ENCODE peak calls at places on chromosomes 2 and 18, in six cellular contexts. N is GM12878, D is HepG2, I is GM12891, E is K562, C is H1. R is an unnamed sample.

GRCh38 chr2:59857109-59857508 is 696.3 kb downstream of the BCL11A start:
- DNase-seq in N (no peak), I (no peak), D (no peak), E (no peak), C (no peak), R (no peak)

GRCh38 chr18:31447530-31448191 is at the start of gene DSG3:
- DNase-seq in E (peak; percentile 19), N (no peak), C (no peak), I (no peak), D (no peak), R (no peak)

GRCh38 chr2:213152888-213153287 is 1.5 kb upstream of the IKZF2 start:
- DNase-seq in C (no peak), N (no peak), I (no peak), E (no peak), D (no peak), R (no peak)

GRCh38 chr2:169221745-169222369 is 140.5 kb downstream of the LRP2 start:
- DNase-seq in N (no peak), C (no peak), I (no peak), E (peak; percentile 71), D (no peak), R (no peak)

GRCh38 chr18:68607852-68608251 is 107.1 kb downstream of the TMX3 start:
- DNase-seq in E (no peak), N (no peak), C (no peak), I (no peak), D (no peak), R (no peak)

GRCh38 chr2:12950957-12951656 is 234.4 kb downstream of the TRIB2 start:
- DNase-seq in C (no peak), E (no peak), I (no peak), D (no peak), N (no peak), R (no peak)

GRCh38 chr18:62790836-62791772 is 75.8 kb downstream of the PHLPP1 start:
- DNase-seq in I (no peak), N (no peak), E (no peak), D (no peak), C (no peak), R (no peak)

GRCh38 chr2:46351388-46352141 is 54.4 kb downstream of the EPAS1 start:
- DNase-seq in D (no peak), N (no peak), E (no peak), C (no peak), I (no peak), R (no peak)

GRCh38 chr2:208906330-208906729 is 499.7 kb downstream of the PTH2R start:
- DNase-seq in N (no peak), D (no peak), I (no peak), C (peak; percentile 44), E (no peak), R (no peak)

GRCh38 chr2:232444409-232445148 is 11.4 kb upstream of the ALPI start:
- DNase-seq in E (peak; percentile 59), C (peak; percentile 44), N (no peak), I (peak; percentile 57), D (peak; percentile 56), R (peak; percentile 68)

GRCh38 chr2:96510931-96511595 is 5.9 kb upstream of the NEURL3 start:
- DNase-seq in N (no peak), D (no peak), I (no peak), E (no peak), C (no peak), R (no peak)

GRCh38 chr18:71116535-71116934 is 827.7 kb downstream of the SOCS6 start:
- DNase-seq in N (no peak), I (no peak), D (no peak), E (no peak), C (no peak), R (no peak)

GRCh38 chr2:208407667-208408066 is 1.1 kb downstream of the PTH2R start:
- DNase-seq in I (no peak), E (peak; percentile 34), C (no peak), N (no peak), D (peak; percentile 3), R (no peak)

GRCh38 chr2:217920879-217921603 is 81.8 kb downstream of the TNS1 start:
- DNase-seq in E (no peak), D (no peak), I (no peak), C (no peak), N (no peak), R (no peak)

GRCh38 chr18:2417861-2418610 is 153.3 kb downstream of the METTL4 start:
- DNase-seq in I (no peak), E (no peak), D (no peak), C (no peak), N (no peak), R (no peak)

GRCh38 chr2:8682719-8683667 is 1.1 kb downstream of the ID2 start:
- DNase-seq in N (no peak), E (peak; percentile 48), C (no peak), D (peak; percentile 72), I (no peak), R (no peak)

GRCh38 chr2:70991142-70991541 is 3.5 kb downstream of the TEX261 start:
- DNase-seq in D (no peak), C (no peak), N (no peak), I (no peak), E (no peak), R (no peak)

GRCh38 chr2:189254268-189254883 is 74.8 kb upstream of the COL5A2 start:
- DNase-seq in D (no peak), N (no peak), E (no peak), C (no peak), I (no peak), R (no peak)

GRCh38 chr2:231530099-231531085 is at the start of gene NMUR1:
- DNase-seq in N (no peak), D (no peak), E (peak; percentile 76), I (peak; percentile 80), C (no peak), R (peak; percentile 82)

DNA sequence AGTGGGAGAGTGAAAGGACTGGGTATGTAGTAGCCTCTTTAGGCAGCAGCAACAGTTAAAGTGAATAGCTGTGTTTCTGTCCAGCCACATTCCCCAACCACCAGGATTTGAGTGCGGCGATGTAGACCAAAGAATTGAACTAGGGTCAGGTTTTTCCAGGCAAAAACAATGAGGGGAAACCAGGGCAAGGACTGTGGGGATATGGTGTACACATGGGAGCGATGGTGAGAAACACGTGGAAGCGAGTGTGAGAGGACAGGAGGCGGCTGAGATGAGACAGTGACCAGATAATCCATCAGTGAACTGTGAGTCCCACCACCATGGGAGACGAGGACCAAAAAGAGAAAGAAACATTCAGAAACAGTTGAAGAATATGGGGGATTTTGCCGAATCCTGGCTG is 409.5 kb downstream of the TSN start:
- DNase-seq in D (no peak), N (no peak), I (no peak), C (no peak), E (no peak), R (no peak)
- TF ChIP-seq POLR2AphosphoS5 in D (no peak), N (no peak), I (no peak), C (no peak), E (no peak), R (no peak)

GRCh38 chr2:54454922-54455583 is 1.1 kb upstream of the SPTBN1 start:
- DNase-seq in E (no peak), I (no peak), C (no peak), D (peak; percentile 48), N (no peak), R (no peak)
- TF ChIP-seq POLR2A in E (no peak), I (no peak), C (no peak), D (peak; percentile 48), N (no peak), R (no peak)

GRCh38 chr2:172461591-172462392 is 34.4 kb downstream of the ITGA6 start:
- DNase-seq in C (peak; percentile 46), D (peak; percentile 44), E (peak; percentile 70), N (no peak), I (peak; percentile 23), R (peak; percentile 35)
- TF ChIP-seq TAF1 in C (no peak), D (no peak), E (no peak), N (no peak), I (no peak), R (no peak)

GRCh38 chr2:25251461-25252273 is 83.3 kb upstream of the POMC start:
- DNase-seq in E (peak; percentile 65), C (no peak), I (peak; percentile 89), N (no peak), D (peak; percentile 91), R (peak; percentile 83)
- TF ChIP-seq POLR2AphosphoS5 in E (no peak), C (peak; percentile 54), I (no peak), N (no peak), D (peak; percentile 73), R (no peak)

GRCh38 chr18:79733135-79733609 is 53.6 kb downstream of the CTDP1 start:
- DNase-seq in N (no peak), D (no peak), C (no peak), I (no peak), E (no peak), R (no peak)

GRCh38 chr18:79735071-79735980 is 55.7 kb downstream of the CTDP1 start:
- DNase-seq in N (no peak), C (no peak), I (no peak), E (no peak), D (no peak), R (no peak)

GRCh38 chr18:79736230-79736629 is 56.6 kb downstream of the CTDP1 start:
- DNase-seq in E (no peak), I (no peak), D (no peak), N (no peak), C (no peak), R (no peak)

GRCh38 chr18:79732721-79733025 is 53.1 kb downstream of the CTDP1 start:
- DNase-seq in I (no peak), E (no peak), D (no peak), N (no peak), C (no peak), R (no peak)

DNA sequence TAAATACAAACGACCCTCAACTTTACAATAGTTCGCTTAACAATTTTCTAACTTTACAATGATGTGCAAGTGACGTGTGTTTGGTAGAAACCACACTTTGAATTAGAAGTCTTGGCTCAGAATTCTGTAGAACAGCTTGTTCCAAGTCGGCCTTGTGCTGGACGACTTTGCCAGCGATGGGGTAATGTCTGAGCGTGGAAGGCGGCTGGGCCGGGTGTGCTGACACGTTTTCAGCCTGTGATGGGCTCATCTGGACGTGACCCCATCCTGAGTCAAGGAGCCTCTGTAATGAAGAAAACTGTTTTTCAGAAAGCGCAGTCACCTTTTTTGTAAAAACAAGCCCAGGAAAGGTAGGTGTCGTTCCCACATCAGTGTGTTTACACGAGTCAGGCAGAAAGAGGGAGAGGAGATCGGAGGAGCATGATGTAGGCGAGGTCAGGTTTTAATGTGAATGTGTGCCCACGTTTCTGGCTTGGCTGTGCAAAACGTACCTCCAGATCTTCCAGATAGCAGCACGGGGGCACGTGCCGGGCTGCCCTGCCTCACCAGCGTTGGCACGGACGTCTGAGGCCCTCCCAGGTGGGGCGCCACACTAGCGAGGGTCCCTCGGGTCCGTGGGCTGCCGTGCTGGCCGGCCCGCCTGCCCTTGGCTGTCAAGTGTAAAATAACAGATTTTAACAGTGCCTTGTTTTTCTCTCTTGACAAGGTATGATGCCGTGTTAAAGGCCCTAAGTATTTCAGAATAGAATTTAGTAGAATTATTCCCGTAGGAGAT is 54.6 kb downstream of the CTDP1 start:
- DNase-seq in D (no peak), N (no peak), E (no peak), C (no peak), I (no peak), R (no peak)
- TF ChIP-seq POLR2A in D (no peak), N (no peak), E (no peak), C (no peak), I (no peak), R (no peak)

DNA sequence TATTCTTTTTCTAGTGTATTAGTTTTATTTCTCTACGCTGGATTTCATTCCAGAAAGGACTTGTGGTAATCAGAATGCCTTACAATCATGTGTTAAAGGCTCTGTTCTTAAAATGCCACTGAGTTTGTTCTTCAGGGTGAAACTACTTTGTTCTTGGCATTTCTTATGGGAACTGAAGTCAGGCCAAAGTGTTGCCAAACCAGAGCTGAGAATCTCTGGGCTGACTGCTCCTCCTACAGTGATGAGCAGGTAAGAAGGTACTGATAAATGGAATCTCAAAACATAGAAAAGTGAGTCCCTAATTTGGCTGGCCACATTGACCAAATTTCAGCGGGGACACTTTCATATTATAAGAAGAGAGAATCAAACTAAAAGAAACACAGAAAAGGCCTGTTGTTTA is 55.1 kb upstream of the ZNF397 start:
- DNase-seq in E (no peak), I (no peak), C (no peak), N (no peak), D (no peak), R (no peak)
- TF ChIP-seq TAF1 in E (no peak), I (no peak), C (no peak), N (no peak), D (no peak), R (no peak)